ENCODE peak calls at places on chromosomes 16 and 17, in ten cellular contexts. H, B, U, X, A, N, M, K, R and Q are unnamed samples.

GRCh38 chr17:38352245-38353083 is 820 bp downstream of the SOCS7 start:
- DNase-seq in H (peak; percentile 44), B (peak; percentile 61), U (peak; percentile 15), X (peak; percentile 53), A (peak; percentile 51), N (no peak), M (peak; percentile 40), K (no peak), R (no peak), Q (peak; percentile 14)

GRCh38 chr17:71339219-71339618 is 781.6 kb upstream of the SOX9 start:
- DNase-seq in H (no peak), B (no peak), U (no peak), X (no peak), A (no peak), N (no peak), M (no peak), K (no peak), R (no peak), Q (no peak)

GRCh38 chr17:46191332-46192210 is 1.7 kb downstream of the KANSL1 start:
- DNase-seq in H (peak; percentile 44), B (no peak), U (no peak), X (peak; percentile 71), A (no peak), N (peak; percentile 48), M (no peak), K (no peak), R (no peak), Q (no peak)

GRCh38 chr16:56700631-56701030 is 18.4 kb downstream of the MT1X start:
- DNase-seq in H (no peak), B (no peak), U (no peak), X (no peak), A (no peak), N (no peak), M (no peak), K (no peak), R (no peak), Q (no peak)

GRCh38 chr16:65867276-65867990 is 499.1 kb upstream of the CDH5 start:
- DNase-seq in H (no peak), B (no peak), U (no peak), X (no peak), A (no peak), N (no peak), M (no peak), K (no peak), R (no peak), Q (no peak)

GRCh38 chr17:47899643-47900042 is 3.6 kb downstream of the SP2 start:
- DNase-seq in H (no peak), B (no peak), U (no peak), X (no peak), A (no peak), N (no peak), M (no peak), K (no peak), R (no peak), Q (no peak)

GRCh38 chr17:19386974-19387920 is at the start of gene MFAP4:
- DNase-seq in H (peak; percentile 89), B (peak; percentile 87), U (peak; percentile 84), X (peak; percentile 58), A (peak; percentile 47), N (peak; percentile 65), M (no peak), K (peak; percentile 90), R (peak; percentile 97), Q (no peak)

GRCh38 chr17:55654821-55655220 is 67.8 kb downstream of the TMEM100 start:
- DNase-seq in H (no peak), B (no peak), U (no peak), X (no peak), A (no peak), N (no peak), M (no peak), K (no peak), R (no peak), Q (no peak)

GRCh38 chr16:67782567-67783352 is 23.6 kb downstream of the RANBP10 start:
- DNase-seq in H (no peak), B (no peak), U (no peak), X (peak; percentile 44), A (no peak), N (no peak), M (no peak), K (no peak), R (no peak), Q (no peak)

GRCh38 chr17:68576811-68577551 is 24.2 kb downstream of the FAM20A start:
- DNase-seq in H (no peak), B (no peak), U (no peak), X (no peak), A (no peak), N (peak; percentile 50), M (no peak), K (peak; percentile 25), R (peak; percentile 72), Q (no peak)

GRCh38 chr17:75250009-75250471 is 11.4 kb downstream of the GGA3 start:
- DNase-seq in H (no peak), B (no peak), U (no peak), X (no peak), A (no peak), N (no peak), M (peak; percentile 40), K (peak; percentile 18), R (no peak), Q (peak; percentile 35)

GRCh38 chr16:85523602-85524364 is 89.3 kb upstream of the GSE1 start:
- DNase-seq in H (no peak), B (no peak), U (peak; percentile 20), X (peak; percentile 86), A (peak; percentile 80), N (no peak), M (peak; percentile 74), K (peak; percentile 45), R (peak; percentile 79), Q (no peak)

GRCh38 chr16:19389246-19389645 is 28.4 kb upstream of the TMC5 start:
- DNase-seq in H (peak; percentile 46), B (peak; percentile 66), U (no peak), X (peak; percentile 53), A (peak; percentile 58), N (peak; percentile 17), M (peak; percentile 83), K (no peak), R (no peak), Q (no peak)

GRCh38 chr17:76384987-76385891 is 830 bp downstream of the SPHK1 start:
- DNase-seq in H (no peak), B (no peak), U (peak; percentile 55), X (peak; percentile 54), A (peak; percentile 57), N (peak; percentile 36), M (peak; percentile 31), K (peak; percentile 73), R (peak; percentile 84), Q (peak; percentile 15)

DNA sequence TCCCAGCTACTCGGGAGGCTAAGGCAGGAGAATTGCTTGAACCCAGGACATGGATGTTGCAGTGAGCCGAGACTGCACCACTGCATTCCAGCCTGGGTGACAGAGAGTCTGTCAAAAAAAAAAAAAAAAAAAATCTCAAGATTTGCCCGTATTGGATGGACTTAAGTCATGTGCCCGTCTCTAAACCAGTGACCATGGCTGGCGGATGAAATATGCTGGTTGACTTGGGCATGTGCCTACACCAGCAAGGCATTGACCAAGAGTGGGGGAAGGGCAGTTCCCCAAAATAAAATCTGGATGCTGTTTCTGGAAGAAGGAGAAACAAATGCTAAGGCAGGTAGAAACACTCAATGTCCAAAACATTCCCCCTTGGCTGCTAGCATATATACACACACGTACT is 21.5 kb upstream of the COL1A1 start:
- DNase-seq in H (no peak), B (no peak), U (no peak), X (no peak), A (no peak), N (no peak), M (no peak), K (no peak), R (no peak), Q (no peak)
- H3K27me3 ChIP-seq in H (no peaks in the 10 kb centered on the region), B (peaks cover 6% of the 10 kb centered on the region), U (no peaks in the 10 kb centered on the region), X (no peaks in the 10 kb centered on the region), A (no peaks in the 10 kb centered on the region), N (no peaks in the 10 kb centered on the region), M (no peaks in the 10 kb centered on the region), K (no peaks in the 10 kb centered on the region), R (no peaks in the 10 kb centered on the region), Q (no peaks in the 10 kb centered on the region)

DNA sequence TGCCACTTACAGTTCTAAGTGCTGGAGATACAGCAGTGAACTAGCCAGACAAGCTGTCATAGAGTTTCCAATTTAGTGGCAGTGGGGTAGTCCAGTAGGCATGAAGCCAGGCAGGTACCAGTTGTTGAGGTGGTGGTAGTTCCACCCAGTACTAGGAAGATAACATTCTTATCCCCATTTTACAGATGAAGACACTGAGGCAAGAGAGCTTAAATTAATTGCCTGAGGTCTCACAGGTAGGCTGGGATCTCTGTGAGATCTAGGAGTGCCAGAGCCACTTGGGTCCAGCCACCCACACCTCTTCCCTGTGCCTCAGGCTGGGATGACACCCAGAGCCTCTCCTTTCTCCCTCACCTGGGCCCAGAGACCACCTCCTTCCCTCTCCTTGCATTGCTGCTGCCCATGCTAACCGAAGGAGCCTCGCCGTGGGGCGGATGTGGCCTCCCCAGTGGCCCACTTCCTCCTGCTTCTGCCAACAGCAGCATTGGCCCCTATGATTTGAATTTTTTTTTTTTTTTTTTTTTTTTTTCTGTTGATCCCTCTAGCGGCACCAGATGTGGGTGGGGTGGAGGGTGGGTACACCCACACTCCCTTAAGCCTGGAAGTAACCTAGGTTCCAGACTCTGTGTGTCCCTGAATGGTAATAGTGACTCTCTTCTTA is 114.0 kb downstream of the PRKCB start:
- DNase-seq in H (peak; percentile 92), B (no peak), U (no peak), X (no peak), A (no peak), N (no peak), M (peak; percentile 50), K (no peak), R (no peak), Q (peak; percentile 71)
- H3K27ac ChIP-seq in H (peak overlapping the region; percentile 92), B (no peak overlapping the region), U (no peak overlapping the region), X (no peak overlapping the region), A (no peak overlapping the region), N (peak overlapping the region; percentile 40), M (no peak overlapping the region), K (no peak overlapping the region), R (no peak overlapping the region), Q (peak overlapping the region; percentile 68)

DNA sequence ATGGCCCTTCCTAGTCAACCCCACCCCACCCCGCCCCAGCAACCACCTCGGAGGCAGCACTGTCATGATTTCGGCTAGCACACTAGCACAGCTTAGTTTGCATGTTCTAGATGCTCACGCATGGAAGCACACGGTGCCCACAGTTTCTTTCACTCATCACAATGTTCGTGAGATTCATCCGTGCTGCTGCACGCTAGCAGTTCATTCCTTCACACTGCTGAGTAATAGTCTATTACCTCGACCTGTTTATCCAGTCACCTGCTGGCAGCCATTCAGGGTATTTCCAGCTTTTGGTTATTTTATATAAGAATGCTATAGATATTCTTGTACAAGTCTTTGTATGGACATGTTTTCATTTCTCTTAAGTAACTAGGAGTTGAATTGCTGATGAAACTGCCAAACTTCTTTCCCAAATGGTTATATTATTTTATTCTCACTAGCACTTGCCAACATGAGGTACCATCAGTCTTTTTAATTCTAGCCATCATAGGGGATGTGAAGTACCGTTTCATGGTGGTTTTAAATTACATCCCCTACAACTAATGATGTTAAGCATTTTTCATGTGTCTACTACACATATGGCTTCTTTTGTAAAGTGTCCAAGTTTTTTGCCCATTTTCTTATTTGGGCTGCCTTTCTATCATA is 75.7 kb downstream of the CYTH1 start:
- DNase-seq in H (no peak), B (peak; percentile 48), U (peak; percentile 83), X (no peak), A (no peak), N (no peak), M (peak; percentile 26), K (peak; percentile 58), R (no peak), Q (no peak)
- H3K4me3 ChIP-seq in H (no peak overlapping the region), B (no peak overlapping the region), U (no peak overlapping the region), X (no peak overlapping the region), A (no peak overlapping the region), N (no peak overlapping the region), M (no peak overlapping the region), K (no peak overlapping the region), R (no peak overlapping the region), Q (no peak overlapping the region)

GRCh38 chr16:80547145-80547544 is 6.4 kb downstream of the DYNLRB2 start:
- DNase-seq in H (no peak), B (no peak), U (no peak), X (no peak), A (no peak), N (no peak), M (no peak), K (no peak), R (no peak), Q (no peak)
- H3K27me3 ChIP-seq in H (peaks cover 5% of the 10 kb centered on the region), B (no peaks in the 10 kb centered on the region), U (peaks cover 2% of the 10 kb centered on the region), X (peaks cover 16% of the 10 kb centered on the region), A (no peaks in the 10 kb centered on the region), N (no peaks in the 10 kb centered on the region), M (no peaks in the 10 kb centered on the region), K (no peaks in the 10 kb centered on the region), R (no peaks in the 10 kb centered on the region), Q (no peaks in the 10 kb centered on the region)